ENCODE peak calls at places on chromosomes 12 and 14, in five cellular contexts. O, D, H, C and T are unnamed samples.

GRCh38 chr12:28507055-28507454 is 316.8 kb downstream of the CCDC91 start:
- DNase-seq in O (no peak), D (no peak), H (no peak), C (no peak), T (no peak)

GRCh38 chr12:45351921-45352670 is 136.2 kb downstream of the ANO6 start:
- DNase-seq in O (no peak), D (no peak), H (no peak), C (no peak), T (no peak)

GRCh38 chr12:95802482-95803264 is 12.1 kb upstream of the NTN4 start:
- DNase-seq in O (peak), D (no peak), H (no peak), C (no peak), T (no peak)

GRCh38 chr14:61526405-61527312 is 168.7 kb upstream of the HIF1A start:
- DNase-seq in O (no peak), D (no peak), H (no peak), C (no peak), T (no peak)

GRCh38 chr12:109763201-109763841 is 49.7 kb downstream of the FAM222A start:
- DNase-seq in O (no peak), D (no peak), H (no peak), C (peak), T (no peak)

GRCh38 chr12:125143491-125143890 is 78.3 kb downstream of the AACS start:
- DNase-seq in O (no peak), D (no peak), H (no peak), C (no peak), T (no peak)

GRCh38 chr14:65069874-65070709 is 32.2 kb downstream of the MAX start:
- DNase-seq in O (no peak), D (no peak), H (no peak), C (no peak), T (no peak)

GRCh38 chr12:22743700-22744099 is 118.7 kb downstream of the ETNK1 start:
- DNase-seq in O (no peak), D (no peak), H (no peak), C (no peak), T (no peak)

GRCh38 chr14:37230551-37231194 is 32.9 kb downstream of the MIPOL1 start:
- DNase-seq in O (peak), D (peak), H (no peak), C (no peak), T (peak)

GRCh38 chr12:117847371-117847770 is 121.4 kb downstream of the KSR2 start:
- DNase-seq in O (no peak), D (no peak), H (no peak), C (no peak), T (no peak)

GRCh38 chr14:99189201-99189801 is 82.7 kb downstream of the BCL11B start:
- DNase-seq in O (no peak), D (no peak), H (peak), C (peak), T (no peak)

GRCh38 chr12:124482567-124482893 is 84.9 kb downstream of the NCOR2 start:
- DNase-seq in O (no peak), D (no peak), H (no peak), C (no peak), T (no peak)

GRCh38 chr12:93892431-93893210 is 215.4 kb downstream of the CRADD start:
- DNase-seq in O (no peak), D (no peak), H (no peak), C (no peak), T (no peak)

GRCh38 chr12:25876383-25877045 is 82.0 kb upstream of the RASSF8 start:
- DNase-seq in O (no peak), D (no peak), H (no peak), C (no peak), T (no peak)

GRCh38 chr14:75165586-75166391 is 10.6 kb downstream of the TMED10 start:
- DNase-seq in O (no peak), D (no peak), H (no peak), C (no peak), T (no peak)

GRCh38 chr12:92078167-92079053 is 67.2 kb downstream of the BTG1 start:
- DNase-seq in O (peak), D (no peak), H (no peak), C (no peak), T (no peak)

GRCh38 chr12:100187068-100187467 is 13.5 kb upstream of the ACTR6 start:
- DNase-seq in O (no peak), D (no peak), H (no peak), C (no peak), T (no peak)

GRCh38 chr12:111645433-111645832 is 40.3 kb downstream of the BRAP start:
- DNase-seq in O (no peak), D (no peak), H (no peak), C (no peak), T (no peak)

GRCh38 chr12:130754234-130755001 is 38.3 kb upstream of the RIMBP2 start:
- DNase-seq in O (no peak), D (no peak), H (no peak), C (peak), T (no peak)

GRCh38 chr14:91418387-91419043 is 895 bp upstream of the CCDC88C start:
- DNase-seq in O (peak), D (peak), H (peak), C (peak), T (peak)

GRCh38 chr14:52950898-52951729 is at the start of gene FERMT2:
- DNase-seq in O (peak), D (peak), H (peak), C (no peak), T (peak)

GRCh38 chr12:45257185-45257585 is 41.3 kb downstream of the ANO6 start:
- DNase-seq in O (no peak), D (peak), H (no peak), C (no peak), T (peak)

GRCh38 chr12:132389526-132390286 is 60.3 kb upstream of the GALNT9 start:
- DNase-seq in O (no peak), D (no peak), H (no peak), C (no peak), T (no peak)

GRCh38 chr12:89873745-89874144 is 165.1 kb upstream of the ATP2B1 start:
- DNase-seq in O (no peak), D (no peak), H (no peak), C (no peak), T (peak)
- TF ChIP-seq CTCF in O (no peak), D (no peak), H (no peak), C (no peak), T (no peak)

DNA sequence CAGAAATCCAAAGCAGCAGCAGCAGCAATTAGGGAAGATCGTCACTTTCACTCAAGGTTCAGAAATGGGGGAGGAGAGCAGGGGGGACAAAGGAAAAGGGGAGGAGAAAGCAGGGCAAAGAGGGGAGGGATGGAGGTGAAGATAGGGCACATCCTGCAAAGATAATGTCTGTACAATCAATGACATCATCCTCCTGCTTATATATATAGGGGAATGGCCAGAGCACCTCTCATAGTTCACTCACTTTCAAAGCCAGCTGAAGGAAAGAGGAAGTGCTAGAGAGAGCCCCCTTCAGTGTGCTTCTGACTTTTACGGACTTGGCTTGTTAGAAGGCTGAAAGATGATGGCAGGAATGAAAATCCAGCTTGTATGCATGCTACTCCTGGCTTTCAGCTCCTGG is at the start of gene NTS:
- DNase-seq in O (no peak), D (no peak), H (no peak), C (no peak), T (peak)
- TF ChIP-seq CTCF in O (no peak), D (no peak), H (no peak), C (no peak), T (no peak)

GRCh38 chr12:57178213-57178612 is 30.8 kb upstream of the LRP1-AS start:
- DNase-seq in O (no peak), D (no peak), H (no peak), C (no peak), T (no peak)
- TF ChIP-seq CTCF in O (no peak), D (no peak), H (no peak), C (no peak), T (no peak)

GRCh38 chr12:123384318-123384993 is 524 bp downstream of the KMT5A start:
- DNase-seq in O (no peak), D (no peak), H (no peak), C (no peak), T (no peak)
- TF ChIP-seq CTCF in O (peak), D (no peak), H (no peak), C (no peak), T (no peak)